ENCODE peak calls at places on chromosomes 12 and 14, in six cellular contexts. P, O, M, I, D and Q are unnamed samples.

GRCh38 chr12:125272252-125272980 is 207.2 kb downstream of the AACS start:
- DNase-seq in P (no peak), O (no peak), M (no peak), I (no peak), D (no peak), Q (no peak)

GRCh38 chr12:51676875-51677274 is 85.8 kb downstream of the SCN8A start:
- DNase-seq in P (no peak), O (no peak), M (no peak), I (no peak), D (no peak), Q (no peak)

GRCh38 chr12:91388573-91388972 is 206.0 kb upstream of the DCN start:
- DNase-seq in P (no peak), O (no peak), M (no peak), I (no peak), D (no peak), Q (no peak)

GRCh38 chr12:100753837-100754236 is 40.7 kb upstream of the ANO4 start:
- DNase-seq in P (no peak), O (no peak), M (no peak), I (no peak), D (no peak), Q (no peak)

GRCh38 chr14:76696791-76697190 is 64.5 kb upstream of the VASH1 start:
- DNase-seq in P (no peak), O (peak; percentile 87), M (no peak), I (no peak), D (no peak), Q (no peak)

GRCh38 chr12:6647083-6647604 is at the start of gene ACRBP:
- DNase-seq in P (peak; percentile 90), O (no peak), M (no peak), I (peak; percentile 90), D (peak; percentile 78), Q (peak; percentile 80)

GRCh38 chr12:88111074-88111652 is 30.7 kb downstream of the CEP290 start:
- DNase-seq in P (no peak), O (no peak), M (peak; percentile 12), I (no peak), D (no peak), Q (no peak)

GRCh38 chr12:41122894-41123293 is 65.2 kb upstream of the PDZRN4 start:
- DNase-seq in P (no peak), O (no peak), M (no peak), I (no peak), D (no peak), Q (peak; percentile 42)

GRCh38 chr14:51828017-51828797 is 32.2 kb upstream of the GNG2 start:
- DNase-seq in P (no peak), O (peak; percentile 57), M (no peak), I (no peak), D (no peak), Q (no peak)

GRCh38 chr12:91309450-91309849 is 126.8 kb upstream of the DCN start:
- DNase-seq in P (no peak), O (no peak), M (no peak), I (no peak), D (no peak), Q (no peak)

GRCh38 chr14:21320913-21321312 is 41.0 kb downstream of the RPGRIP1 start:
- DNase-seq in P (no peak), O (no peak), M (no peak), I (no peak), D (no peak), Q (no peak)

GRCh38 chr12:1611775-1612174 is 17.3 kb upstream of the WNT5B start:
- DNase-seq in P (no peak), O (no peak), M (no peak), I (no peak), D (no peak), Q (no peak)

GRCh38 chr12:52913424-52913821 is 8.5 kb upstream of the KRT8 start:
- DNase-seq in P (no peak), O (no peak), M (no peak), I (no peak), D (peak; percentile 31), Q (no peak)

GRCh38 chr12:92079054-92079385 is 66.6 kb downstream of the BTG1 start:
- DNase-seq in P (no peak), O (no peak), M (no peak), I (no peak), D (no peak), Q (no peak)

GRCh38 chr14:59204305-59204704 is 15.8 kb downstream of the DAAM1 start:
- DNase-seq in P (no peak), O (no peak), M (no peak), I (no peak), D (no peak), Q (no peak)
- TF ChIP-seq CTCF in P (no peak), O (no peak), M (no peak), I (no peak), D (no peak), Q (no peak)

GRCh38 chr12:95212576-95212975 is 4.7 kb downstream of the FGD6 start:
- DNase-seq in P (no peak), O (no peak), M (no peak), I (no peak), D (no peak), Q (no peak)

GRCh38 chr12:95213119-95213518 is 4.1 kb downstream of the FGD6 start:
- DNase-seq in P (no peak), O (no peak), M (no peak), I (no peak), D (no peak), Q (no peak)

GRCh38 chr12:95214466-95214865 is 2.8 kb downstream of the FGD6 start:
- DNase-seq in P (no peak), O (no peak), M (no peak), I (no peak), D (peak; percentile 31), Q (no peak)

GRCh38 chr12:95215925-95216324 is 1.3 kb downstream of the FGD6 start:
- DNase-seq in P (no peak), O (no peak), M (no peak), I (no peak), D (no peak), Q (no peak)

GRCh38 chr12:95213928-95214327 is 3.3 kb downstream of the FGD6 start:
- DNase-seq in P (no peak), O (no peak), M (no peak), I (no peak), D (peak; percentile 80), Q (no peak)
- H3K4me3 ChIP-seq in P (no peak overlapping the region), O (no peak overlapping the region), M (no peak overlapping the region), I (no peak overlapping the region), D (no peak overlapping the region), Q (no peak overlapping the region)

GRCh38 chr12:63867026-63867425 is 22.5 kb downstream of the SRGAP1 start:
- DNase-seq in P (no peak), O (peak; percentile 12), M (no peak), I (no peak), D (no peak), Q (no peak)
- H3K4me1 ChIP-seq in P (peaks cover 12% of the 10 kb centered on the region), O (peaks cover 21% of the 10 kb centered on the region), M (no peaks in the 10 kb centered on the region), I (peaks cover 11% of the 10 kb centered on the region), D (peaks cover 37% of the 10 kb centered on the region), Q (no peaks in the 10 kb centered on the region)

DNA sequence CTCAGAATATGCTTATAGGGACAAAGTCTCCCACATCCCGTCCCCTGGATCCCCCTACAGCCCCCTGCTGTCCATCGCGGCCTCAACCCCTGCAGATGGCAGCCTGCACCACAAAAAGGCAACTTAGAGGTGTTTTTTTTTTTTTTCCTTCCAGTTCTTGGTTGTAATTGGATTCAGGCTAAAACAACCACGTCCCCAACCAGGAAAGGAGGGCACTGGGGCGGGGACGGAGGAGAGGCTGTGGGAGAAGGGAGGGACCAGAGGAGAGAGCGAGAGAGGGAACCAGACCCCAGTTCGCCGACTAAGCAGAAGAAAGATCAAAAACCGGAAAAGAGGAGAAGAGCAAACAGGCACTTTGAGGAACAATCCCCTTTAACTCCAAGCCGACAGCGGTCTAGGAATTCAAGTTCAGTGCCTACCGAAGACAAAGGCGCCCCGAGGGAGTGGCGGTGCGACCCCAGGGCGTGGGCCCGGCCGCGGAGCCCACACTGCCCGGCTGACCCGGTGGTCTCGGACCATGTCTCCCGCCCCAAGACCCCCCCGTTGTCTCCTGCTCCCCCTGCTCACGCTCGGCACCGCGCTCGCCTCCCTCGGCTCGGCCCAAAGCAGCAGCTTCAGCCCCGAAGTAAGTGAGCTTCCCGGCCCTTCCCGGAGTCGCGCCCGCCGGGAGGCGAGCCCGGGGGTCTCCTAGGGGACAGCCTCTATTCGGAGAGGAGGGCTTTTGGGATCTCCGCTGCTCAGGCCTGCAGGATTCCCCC is at the start of gene MMP14:
- DNase-seq in P (peak; percentile 97), O (peak; percentile 96), M (no peak), I (peak; percentile 84), D (peak; percentile 71), Q (peak; percentile 89)
- TF ChIP-seq CTCF in P (peak; percentile 50), O (peak; percentile 63), M (peak; percentile 17), I (no peak), D (peak; percentile 35), Q (peak; percentile 79)